ENCODE peak calls at places on chromosome 7, in six cellular contexts. S, C, B, D, J and O are unnamed samples.

GRCh38 chr7:121832347-121832746 is 40.6 kb upstream of the PTPRZ1 start:
- DNase-seq in C (no peak), D (no peak), B (no peak), S (no peak), J (peak), O (no peak)

GRCh38 chr7:47970750-47971149 is 8.7 kb downstream of the HUS1 start:
- DNase-seq in J (peak), C (no peak), S (no peak), D (no peak), B (no peak), O (no peak)

GRCh38 chr7:50595538-50596102 is 30.4 kb upstream of the DDC start:
- DNase-seq in D (no peak), S (peak), C (peak), B (no peak), J (peak), O (no peak)

GRCh38 chr7:74480861-74481417 is 27.2 kb downstream of the GTF2IRD1 start:
- DNase-seq in B (peak), J (peak), C (no peak), D (peak), S (no peak), O (no peak)

GRCh38 chr7:135335628-135336139 is 102.0 kb downstream of the STRA8 start:
- DNase-seq in S (peak), D (peak), C (peak), B (peak), J (peak), O (peak)

GRCh38 chr7:149715476-149715875 is 57.9 kb downstream of the ZNF467 start:
- DNase-seq in S (no peak), B (no peak), D (no peak), C (no peak), J (no peak), O (no peak)

GRCh38 chr7:101625076-101625914 is 3.8 kb downstream of the MYL10 start:
- DNase-seq in C (no peak), S (peak), D (no peak), J (no peak), B (no peak), O (no peak)

GRCh38 chr7:47639495-47640110 is 57.7 kb upstream of the TNS3 start:
- DNase-seq in D (no peak), S (no peak), B (no peak), C (no peak), J (no peak), O (no peak)

GRCh38 chr7:71140264-71140663 is 8.3 kb downstream of the GALNT17 start:
- DNase-seq in J (no peak), S (no peak), D (no peak), C (no peak), B (no peak), O (no peak)

GRCh38 chr7:69213882-69214281 is 384.4 kb upstream of the AUTS2 start:
- DNase-seq in B (no peak), S (no peak), J (no peak), D (no peak), C (no peak), O (no peak)

GRCh38 chr7:85554294-85554877 is 367.5 kb upstream of the SEMA3D start:
- DNase-seq in C (peak), S (peak), D (peak), J (peak), B (no peak), O (no peak)

GRCh38 chr7:120089968-120090367 is 183.0 kb upstream of the KCND2 start:
- DNase-seq in B (no peak), S (no peak), C (no peak), D (peak), J (no peak), O (no peak)

GRCh38 chr7:79096361-79096805 is 357.1 kb downstream of the MAGI2 start:
- DNase-seq in D (no peak), C (no peak), J (no peak), B (no peak), S (no peak), O (no peak)

GRCh38 chr7:142859829-142860228 is 5.0 kb downstream of the EPHB6 start:
- DNase-seq in J (no peak), C (no peak), S (no peak), D (no peak), B (no peak), O (no peak)

GRCh38 chr7:101169110-101169837 is 3.9 kb upstream of the VGF start:
- DNase-seq in S (no peak), B (no peak), D (no peak), J (no peak), C (no peak), O (no peak)

GRCh38 chr7:16822029-16822428 is 17.2 kb upstream of the AGR2 start:
- DNase-seq in S (no peak), J (peak), B (no peak), C (no peak), D (no peak), O (no peak)

GRCh38 chr7:38027884-38028455 is 107.5 kb downstream of the EPDR1 start:
- DNase-seq in J (no peak), B (no peak), S (no peak), D (no peak), C (no peak), O (no peak)

GRCh38 chr7:51011710-51012350 is 229.1 kb upstream of the GRB10 start:
- DNase-seq in D (no peak), B (no peak), C (no peak), S (no peak), J (no peak), O (no peak)

GRCh38 chr7:37901236-37901827 is 15.3 kb downstream of the SFRP4 start:
- DNase-seq in D (no peak), J (peak), B (no peak), S (peak), C (peak), O (no peak)

GRCh38 chr7:4613855-4614548 is 68.1 kb upstream of the FOXK1 start:
- DNase-seq in J (no peak), D (no peak), C (no peak), B (no peak), S (no peak), O (no peak)

GRCh38 chr7:145478551-145478950 is 638.0 kb upstream of the CNTNAP2 start:
- DNase-seq in C (no peak), B (no peak), D (no peak), S (no peak), J (no peak), O (no peak)

GRCh38 chr7:17318146-17318545 is 19.7 kb downstream of the AHR start:
- DNase-seq in C (no peak), B (no peak), D (no peak), S (no peak), J (no peak), O (no peak)

GRCh38 chr7:1296727-1297475 is 64.2 kb downstream of the UNCX start:
- DNase-seq in S (no peak), B (no peak), D (no peak), C (no peak), J (no peak), O (no peak)

GRCh38 chr7:30655096-30655970 is 26.9 kb downstream of the CRHR2 start:
- DNase-seq in B (no peak), D (no peak), J (no peak), S (no peak), C (no peak), O (no peak)

GRCh38 chr7:27633062-27633461 is 29.6 kb downstream of the HIBADH start:
- DNase-seq in J (no peak), B (no peak), C (no peak), D (no peak), S (no peak), O (no peak)